ENCODE peak calls at places on chromosome 2, in five cellular contexts. N is heart left ventricle, E is IMR-90, M is body of pancreas, B is pancreas. K is an unnamed sample. For H3K27me3, the result is how much of the 10 kb centered on the place peaks cover.

GRCh38 chr2:129620411-129620810 is 359.1 kb upstream of the RAB6C start:
- DNase-seq in B (no peak), N (no peak), E (no peak), M (no peak), K (no peak)

GRCh38 chr2:241150660-241151530 is 628 bp downstream of the PPP1R7 start:
- DNase-seq in E (peak), M (no peak), B (no peak), N (no peak), K (no peak)

GRCh38 chr2:196259507-196260481 is 88.4 kb upstream of the STK17B start:
- DNase-seq in M (no peak), N (no peak), B (no peak), E (peak), K (no peak)

GRCh38 chr2:235027558-235028214 is 75.9 kb downstream of the SH3BP4 start:
- DNase-seq in B (no peak), N (no peak), E (peak), M (no peak), K (no peak)

GRCh38 chr2:161030260-161031063 is 129.8 kb upstream of the TANK start:
- DNase-seq in B (no peak), N (no peak), E (peak), M (no peak), K (peak)

GRCh38 chr2:8241317-8241716 is 440.5 kb upstream of the ID2 start:
- DNase-seq in E (no peak), N (no peak), B (no peak), M (no peak), K (no peak)

GRCh38 chr2:203718087-203718486 is 11.6 kb downstream of the CD28 start:
- DNase-seq in E (peak), N (no peak), B (no peak), M (no peak), K (no peak)

GRCh38 chr2:144747571-144747970 is 227.7 kb upstream of the ZEB2 start:
- DNase-seq in M (no peak), B (no peak), E (no peak), N (no peak), K (no peak)

GRCh38 chr2:237565974-237566373 is 400 bp upstream of the PRLH start:
- DNase-seq in N (no peak), E (no peak), M (no peak), B (no peak), K (no peak)

GRCh38 chr2:241775223-241776177 is 1.1 kb upstream of the GAL3ST2 start:
- DNase-seq in E (no peak), B (peak), N (no peak), M (peak), K (no peak)

GRCh38 chr2:165573534-165574461 is 104.3 kb downstream of the CSRNP3 start:
- DNase-seq in B (peak), N (peak), M (peak), E (no peak), K (no peak)

GRCh38 chr2:145040433-145040832 is 520.5 kb upstream of the ZEB2 start:
- DNase-seq in N (no peak), B (no peak), E (peak), M (no peak), K (no peak)

GRCh38 chr2:181411105-181411849 is 45.9 kb upstream of the ITGA4 start:
- DNase-seq in M (no peak), N (peak), B (no peak), E (no peak), K (no peak)

GRCh38 chr2:199973703-199974102 is 18.3 kb downstream of the MAIP1 start:
- DNase-seq in M (no peak), B (no peak), N (no peak), E (peak), K (no peak)

GRCh38 chr2:232959139-232959538 is 53.9 kb downstream of the NGEF start:
- DNase-seq in M (no peak), B (no peak), E (no peak), N (no peak), K (no peak)

GRCh38 chr2:120509991-120510735 is 164.2 kb downstream of the INHBB start:
- DNase-seq in E (no peak), N (no peak), M (no peak), B (no peak), K (no peak)

GRCh38 chr2:160368988-160369935 is 124.3 kb downstream of the RBMS1 start:
- DNase-seq in B (peak), N (no peak), M (peak), E (peak), K (no peak)

GRCh38 chr2:50315366-50315765 is 716.6 kb downstream of the NRXN1 start:
- DNase-seq in M (no peak), N (no peak), E (no peak), B (no peak), K (no peak)

GRCh38 chr2:217279571-217279970 is 419.7 kb upstream of the TNP1 start:
- DNase-seq in N (no peak), E (peak), B (no peak), M (no peak), K (peak)

GRCh38 chr2:226794077-226794670 is 5.4 kb downstream of the IRS1 start:
- DNase-seq in E (peak), N (no peak), B (no peak), M (no peak), K (no peak)
- H3K4me3 ChIP-seq in E (peak), N (peak), B (peak), M (no peak), K (peak)

GRCh38 chr2:63058149-63058741 is 7.6 kb downstream of the OTX1 start:
- DNase-seq in E (peak), B (peak), N (no peak), M (no peak), K (no peak)
- H3K27me3 ChIP-seq in E (half or more), B (half or more), N (half or more), M (half or more), K (half or more)

GRCh38 chr2:172056293-172056692 is 29.0 kb upstream of the DLX1 start:
- DNase-seq in E (no peak), N (no peak), B (no peak), M (no peak), K (no peak)
- TF ChIP-seq CTCF in E (no peak), N (no peak), B (no peak), M (no peak), K (no peak)

GRCh38 chr2:38409136-38409903 is 32.2 kb upstream of the ATL2 start:
- DNase-seq in M (peak), B (peak), N (no peak), E (no peak), K (no peak)

GRCh38 chr2:38407111-38407682 is 30.1 kb upstream of the ATL2 start:
- DNase-seq in M (no peak), N (peak), B (no peak), E (no peak), K (no peak)

GRCh38 chr2:38405917-38406596 is 29.0 kb upstream of the ATL2 start:
- DNase-seq in M (no peak), E (no peak), N (no peak), B (no peak), K (no peak)

GRCh38 chr2:38409904-38410167 is 32.8 kb upstream of the ATL2 start:
- DNase-seq in B (no peak), N (no peak), M (no peak), E (no peak), K (no peak)

GRCh38 chr2:38406597-38407110 is 29.6 kb upstream of the ATL2 start:
- DNase-seq in M (no peak), N (peak), B (no peak), E (no peak), K (no peak)
- H3K4me3 ChIP-seq in M (no peak), N (no peak), B (no peak), E (no peak), K (no peak)

DNA sequence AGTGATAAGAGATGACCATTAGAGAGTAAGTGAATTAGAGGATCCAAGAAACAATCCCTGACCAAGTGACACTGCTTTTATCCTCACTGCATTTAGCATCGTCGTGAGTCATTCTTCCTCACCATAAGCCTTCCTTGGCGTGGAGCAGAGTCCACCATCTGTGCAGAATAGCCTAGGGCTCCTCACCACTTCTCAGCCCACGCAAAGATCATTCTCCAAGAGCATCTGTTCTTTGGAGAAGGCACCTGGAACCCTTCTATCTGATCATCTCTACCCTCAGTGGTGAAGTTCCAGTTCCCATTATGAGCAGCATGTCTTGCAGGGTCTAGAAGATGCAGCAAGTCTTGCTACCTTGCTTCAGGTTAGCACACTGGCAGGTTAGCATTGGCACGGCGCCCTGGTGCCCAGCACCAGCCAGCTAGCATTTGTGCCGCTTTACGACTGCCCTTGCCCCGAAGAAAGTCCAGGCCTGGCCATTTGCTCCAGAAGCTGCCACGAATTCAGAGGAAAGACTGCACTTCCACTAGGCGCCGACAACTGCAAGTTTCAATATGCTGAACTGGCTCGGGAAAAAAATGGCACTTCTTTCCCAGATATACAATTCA is 225.8 kb downstream of the TTC32 start:
- DNase-seq in E (peak), B (no peak), N (no peak), M (no peak), K (peak)
- H3K27me3 ChIP-seq in E (under half), B (under half), N (under half), M (under half), K (under half)

DNA sequence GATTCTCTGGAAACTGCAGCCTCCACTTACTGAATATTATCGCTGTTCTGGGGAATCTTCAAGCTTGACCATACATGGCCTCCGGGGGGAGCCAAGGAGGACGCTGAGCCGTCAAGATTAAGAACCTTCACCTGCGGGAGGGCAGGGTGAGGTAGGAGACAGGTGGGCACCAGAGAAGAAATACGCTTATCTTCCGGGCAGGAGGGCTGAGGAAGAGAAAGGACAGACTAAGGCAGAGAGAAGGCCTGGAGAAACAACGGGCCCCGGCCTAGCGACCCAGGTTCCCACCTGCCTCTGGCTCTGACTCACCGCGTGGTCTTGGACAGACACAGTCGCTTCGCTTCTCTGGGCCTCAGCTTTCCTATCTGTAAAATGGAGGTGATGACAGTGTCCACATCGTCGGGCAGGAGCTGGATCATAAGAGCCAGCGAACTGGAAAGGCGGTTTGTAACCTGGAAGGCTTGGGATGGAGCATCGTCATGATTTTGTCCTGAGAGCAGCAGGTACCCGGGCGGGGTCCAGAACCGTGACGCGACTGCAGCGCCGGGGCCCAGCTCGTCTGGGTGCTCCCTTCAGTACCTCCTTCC is 659 bp downstream of the ZNF142 start:
- DNase-seq in N (no peak), E (peak), B (no peak), M (peak), K (no peak)
- TF ChIP-seq CTCF in N (peak), E (peak), B (no peak), M (no peak), K (peak)

DNA sequence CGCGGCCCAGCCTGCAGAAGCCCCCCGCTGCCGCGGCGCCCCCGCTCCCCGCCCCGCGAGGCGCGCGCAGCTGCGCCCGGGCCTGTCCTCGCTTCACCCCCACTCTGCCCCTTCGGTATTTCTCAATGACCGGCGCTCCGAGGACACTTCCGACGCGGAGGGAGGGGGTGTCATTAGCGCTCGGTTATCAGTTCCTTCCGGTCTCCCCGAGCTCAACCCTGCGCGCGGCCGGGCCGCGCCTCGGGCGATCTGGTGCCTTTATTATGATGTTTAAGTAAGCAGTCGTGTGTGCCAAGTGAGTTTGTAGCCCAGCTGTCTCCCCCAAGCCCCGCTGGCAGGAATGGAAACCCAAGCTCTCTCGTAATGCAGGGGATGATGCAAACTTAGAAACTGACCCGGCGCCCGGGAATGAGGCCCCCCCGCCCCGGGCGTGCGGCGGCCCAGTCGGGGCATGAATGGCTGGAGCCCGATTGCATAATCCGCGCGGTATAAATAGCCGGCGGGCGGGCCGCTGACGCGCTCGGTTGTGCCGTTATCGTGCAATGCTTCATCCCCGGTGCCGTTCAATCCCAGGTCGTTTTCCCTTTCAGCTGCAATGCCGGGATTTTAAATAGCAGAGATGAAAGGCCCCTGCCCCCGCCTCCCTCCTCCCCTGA is 3.9 kb upstream of the SPRED2 start:
- DNase-seq in M (peak), B (peak), E (peak), N (peak), K (peak)
- H3K4me3 ChIP-seq in M (peak), B (peak), E (peak), N (peak), K (peak)

GRCh38 chr2:2642906-2643890 is 312.1 kb upstream of the MYT1L start:
- DNase-seq in E (no peak), N (no peak), B (peak), M (no peak), K (no peak)

GRCh38 chr2:2645162-2645855 is 314.2 kb upstream of the MYT1L start:
- DNase-seq in M (no peak), E (no peak), N (no peak), B (no peak), K (no peak)

GRCh38 chr2:2641541-2642410 is 310.7 kb upstream of the MYT1L start:
- DNase-seq in E (no peak), B (no peak), N (no peak), M (no peak), K (no peak)

GRCh38 chr2:2646312-2647051 is 315.4 kb upstream of the MYT1L start:
- DNase-seq in M (no peak), N (no peak), B (no peak), E (no peak), K (no peak)

GRCh38 chr2:2644040-2644439 is 313.0 kb upstream of the MYT1L start:
- DNase-seq in E (no peak), B (no peak), N (no peak), M (no peak), K (no peak)
- H3K27me3 ChIP-seq in E (under half), B (under half), N (under half), M (under half), K (under half)

DNA sequence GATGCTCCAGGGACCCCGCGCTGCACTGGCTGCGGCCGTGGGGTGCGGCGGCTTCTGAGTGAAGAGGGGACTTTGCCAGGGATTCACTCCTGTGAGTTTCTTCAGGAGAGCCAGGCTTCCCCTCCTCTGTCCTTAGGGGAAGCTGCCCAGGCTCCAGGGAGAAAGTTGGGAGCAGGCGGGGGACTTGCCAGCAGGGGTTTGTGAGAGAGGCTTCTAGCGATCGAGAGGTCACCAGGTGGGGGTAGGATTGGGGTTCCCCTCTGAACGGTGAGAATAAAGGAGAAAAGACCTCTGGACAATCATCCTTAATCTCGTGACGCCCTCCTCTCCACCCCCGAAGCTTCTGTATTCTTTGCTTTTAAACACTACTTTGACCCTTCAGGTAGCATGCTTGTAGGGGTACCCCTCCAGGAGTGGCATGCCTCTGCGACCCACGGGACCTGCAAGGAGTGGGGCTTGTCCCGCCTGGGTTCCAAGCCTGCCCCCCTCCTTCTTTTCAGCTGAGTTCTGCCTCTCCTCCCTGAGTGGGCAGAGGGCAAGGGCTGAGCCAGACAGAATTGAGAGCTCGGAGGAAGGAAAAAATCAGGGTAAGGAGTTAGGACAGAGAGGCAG is 601 bp downstream of the PROKR1 start:
- DNase-seq in E (no peak), B (no peak), M (no peak), N (no peak), K (no peak)
- TF ChIP-seq CTCF in E (no peak), B (no peak), M (no peak), N (no peak), K (no peak)